ENCODE peak calls at places on chromosomes 12 and 14, in nine cellular contexts. V is GM10248; P is kidney; W is activated T-cell treated with anti-CD3 and anti-CD28 coated beads for 24 hours; Z is A549; U is fibroblast of lung; B is endothelial cell; G is posterior vena cava; Y is Jurkat, Clone E6-1. K is an unnamed sample.

GRCh38 chr12:26808766-26809460 is 24.1 kb downstream of the ITPR2 start:
- DNase-seq in V (no peak), P (no peak), W (no peak), Z (no peak), U (no peak), B (no peak), G (no peak), Y (no peak), K (no peak)

GRCh38 chr12:97142737-97143450 is 235.8 kb downstream of the NEDD1 start:
- DNase-seq in V (no peak), P (no peak), W (no peak), Z (no peak), U (peak), B (peak), G (no peak), Y (no peak), K (no peak)

GRCh38 chr12:23083267-23083666 is 458.3 kb downstream of the ETNK1 start:
- DNase-seq in V (no peak), P (no peak), W (no peak), Z (no peak), U (peak), B (no peak), G (no peak), Y (no peak), K (no peak)

GRCh38 chr14:85764809-85765208 is 234.9 kb downstream of the FLRT2 start:
- DNase-seq in V (no peak), P (no peak), W (no peak), Z (no peak), U (peak), B (no peak), G (peak), Y (no peak), K (no peak)

GRCh38 chr12:109020750-109021380 is at the start of gene SVOP:
- DNase-seq in V (peak), P (peak), W (peak), Z (peak), U (peak), B (peak), G (peak), Y (peak), K (peak)

GRCh38 chr12:24596768-24597388 is 352.0 kb downstream of the BCAT1 start:
- DNase-seq in V (peak), P (no peak), W (no peak), Z (peak), U (peak), B (no peak), G (no peak), Y (peak), K (peak)

GRCh38 chr12:46530373-46531056 is 157.9 kb upstream of the SLC38A2 start:
- DNase-seq in V (no peak), P (peak), W (no peak), Z (no peak), U (no peak), B (no peak), G (no peak), Y (no peak), K (no peak)

GRCh38 chr12:121933522-121934317 is 15.3 kb downstream of the CFAP251 start:
- DNase-seq in V (no peak), P (no peak), W (no peak), Z (no peak), U (peak), B (peak), G (no peak), Y (no peak), K (no peak)